ENCODE peak calls at places on chromosomes 11 and 22, in nine cellular contexts. T, Z, Y, X, N, H, L, M and Q are unnamed samples.

GRCh38 chr11:10375280-10376048 is 70.6 kb downstream of the ADM start:
- DNase-seq in T (no peak), Z (no peak), Y (peak; percentile 93), X (no peak), N (no peak), H (no peak), L (peak; percentile 91), M (no peak), Q (no peak)

GRCh38 chr11:13984616-13985474 is 22.3 kb downstream of the SPON1 start:
- DNase-seq in T (peak; percentile 31), Z (no peak), Y (peak; percentile 75), X (no peak), N (no peak), H (peak; percentile 10), L (peak; percentile 88), M (no peak), Q (peak; percentile 54)

GRCh38 chr22:20550851-20551744 is 43.7 kb downstream of the MED15 start:
- DNase-seq in T (no peak), Z (peak; percentile 59), Y (no peak), X (peak; percentile 52), N (no peak), H (no peak), L (peak; percentile 97), M (no peak), Q (peak; percentile 55)

GRCh38 chr11:131511794-131512193 is 141.4 kb downstream of the NTM start:
- DNase-seq in T (peak; percentile 43), Z (peak; percentile 72), Y (peak; percentile 67), X (peak; percentile 91), N (no peak), H (peak; percentile 48), L (peak; percentile 28), M (peak; percentile 88), Q (peak; percentile 64)

GRCh38 chr22:25564979-25565677 is 653 bp downstream of the GRK3 start:
- DNase-seq in T (peak; percentile 73), Z (peak; percentile 64), Y (no peak), X (peak; percentile 91), N (no peak), H (peak; percentile 39), L (peak; percentile 42), M (no peak), Q (peak; percentile 27)

GRCh38 chr11:106697058-106697457 is 321.2 kb downstream of the GUCY1A2 start:
- DNase-seq in T (no peak), Z (no peak), Y (peak; percentile 50), X (no peak), N (no peak), H (no peak), L (peak; percentile 79), M (no peak), Q (peak; percentile 4)

GRCh38 chr22:49678137-49678841 is 149.4 kb downstream of the BRD1 start:
- DNase-seq in T (no peak), Z (no peak), Y (no peak), X (no peak), N (no peak), H (no peak), L (no peak), M (no peak), Q (no peak)

GRCh38 chr11:86809561-86809960 is 9.2 kb downstream of the PRSS23 start:
- DNase-seq in T (no peak), Z (no peak), Y (no peak), X (no peak), N (no peak), H (no peak), L (no peak), M (no peak), Q (no peak)

GRCh38 chr22:31898406-31898805 is 45.9 kb upstream of the YWHAH start:
- DNase-seq in T (no peak), Z (no peak), Y (no peak), X (no peak), N (no peak), H (no peak), L (no peak), M (no peak), Q (no peak)

GRCh38 chr11:62392944-62393628 is 25.7 kb upstream of the SCGB1A1 start:
- DNase-seq in T (no peak), Z (no peak), Y (peak; percentile 93), X (no peak), N (peak; percentile 43), H (peak; percentile 55), L (peak; percentile 9), M (peak; percentile 62), Q (peak; percentile 51)

GRCh38 chr11:66328307-66329144 is 7.7 kb downstream of the RIN1 start:
- DNase-seq in T (peak; percentile 93), Z (peak; percentile 86), Y (peak; percentile 88), X (peak; percentile 91), N (peak; percentile 54), H (peak; percentile 88), L (peak; percentile 86), M (peak; percentile 63), Q (peak; percentile 83)

DNA sequence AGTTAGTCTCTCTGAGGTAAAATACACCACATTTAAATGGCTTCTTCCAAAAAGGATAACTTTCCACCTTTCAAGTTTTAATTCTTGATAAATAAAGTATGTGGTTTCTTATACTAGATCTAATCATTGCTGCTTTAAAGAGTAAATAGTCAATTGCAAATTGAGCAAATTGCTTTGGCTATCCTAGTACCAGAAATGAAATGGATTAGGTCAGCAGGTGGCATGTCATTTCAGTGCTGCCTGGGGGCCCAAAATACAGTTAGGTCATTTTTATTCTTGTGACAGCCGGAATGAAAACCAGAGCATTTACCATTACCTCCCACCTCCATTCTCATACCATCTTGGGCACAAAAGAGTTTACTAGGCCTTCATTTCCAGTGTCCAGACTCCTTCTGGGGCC is 70.2 kb downstream of the PHF21A start:
- DNase-seq in T (peak; percentile 22), Z (no peak), Y (no peak), X (no peak), N (no peak), H (no peak), L (no peak), M (no peak), Q (no peak)
- H3K4me1 ChIP-seq in T (peaks cover 21% of the 10 kb centered on the region), Z (peaks cover 82% of the 10 kb centered on the region), Y (peaks cover 16% of the 10 kb centered on the region), X (peaks cover 60% of the 10 kb centered on the region), N (no peaks in the 10 kb centered on the region), H (no peaks in the 10 kb centered on the region), L (peaks cover 38% of the 10 kb centered on the region), M (no peaks in the 10 kb centered on the region), Q (peaks cover 24% of the 10 kb centered on the region)

GRCh38 chr11:69840371-69841169 is 21.4 kb upstream of the FGF3 start:
- DNase-seq in T (no peak), Z (peak; percentile 48), Y (peak; percentile 79), X (no peak), N (peak; percentile 76), H (no peak), L (no peak), M (no peak), Q (no peak)
- TF ChIP-seq EZH2phosphoT487 in T (no peak), Z (no peak), Y (no peak), X (no peak), N (no peak), H (no peak), L (no peak), M (no peak), Q (no peak)

GRCh38 chr11:1012291-1012690 is 24.2 kb downstream of the MUC6 start:
- DNase-seq in T (no peak), Z (no peak), Y (no peak), X (no peak), N (no peak), H (no peak), L (no peak), M (no peak), Q (no peak)

GRCh38 chr11:1011320-1011698 is 25.2 kb downstream of the MUC6 start:
- DNase-seq in T (no peak), Z (no peak), Y (no peak), X (no peak), N (no peak), H (no peak), L (no peak), M (no peak), Q (no peak)

GRCh38 chr11:1009371-1009770 is 27.1 kb downstream of the MUC6 start:
- DNase-seq in T (no peak), Z (no peak), Y (no peak), X (no peak), N (no peak), H (no peak), L (no peak), M (no peak), Q (no peak)

GRCh38 chr11:1010006-1010405 is 26.5 kb downstream of the MUC6 start:
- DNase-seq in T (no peak), Z (no peak), Y (no peak), X (no peak), N (no peak), H (no peak), L (no peak), M (no peak), Q (no peak)

GRCh38 chr11:1010551-1011319 is 25.8 kb downstream of the MUC6 start:
- DNase-seq in T (no peak), Z (no peak), Y (no peak), X (no peak), N (no peak), H (no peak), L (no peak), M (no peak), Q (no peak)
- H3K36me3 ChIP-seq in T (peaks cover 5% of the 10 kb centered on the region), Z (no peaks in the 10 kb centered on the region), Y (peaks cover 9% of the 10 kb centered on the region), X (no peaks in the 10 kb centered on the region), N (peaks cover 6% of the 10 kb centered on the region), H (peaks cover 11% of the 10 kb centered on the region), L (no peaks in the 10 kb centered on the region), M (no peaks in the 10 kb centered on the region), Q (no peaks in the 10 kb centered on the region)

GRCh38 chr11:110299006-110299785 is 2.8 kb upstream of the RDX start:
- DNase-seq in T (no peak), Z (no peak), Y (no peak), X (no peak), N (no peak), H (no peak), L (no peak), M (no peak), Q (no peak)

GRCh38 chr11:110297082-110297725 is 790 bp upstream of the RDX start:
- DNase-seq in T (no peak), Z (no peak), Y (peak; percentile 80), X (no peak), N (no peak), H (no peak), L (peak; percentile 79), M (peak; percentile 7), Q (no peak)

GRCh38 chr11:110296226-110297081 is at the start of gene RDX:
- DNase-seq in T (peak; percentile 97), Z (peak; percentile 94), Y (peak; percentile 88), X (peak; percentile 91), N (peak; percentile 67), H (peak; percentile 80), L (peak; percentile 94), M (peak; percentile 77), Q (peak; percentile 90)

GRCh38 chr11:110298298-110298765 is 1.9 kb upstream of the RDX start:
- DNase-seq in T (no peak), Z (no peak), Y (peak; percentile 73), X (no peak), N (no peak), H (no peak), L (no peak), M (no peak), Q (peak; percentile 22)

DNA sequence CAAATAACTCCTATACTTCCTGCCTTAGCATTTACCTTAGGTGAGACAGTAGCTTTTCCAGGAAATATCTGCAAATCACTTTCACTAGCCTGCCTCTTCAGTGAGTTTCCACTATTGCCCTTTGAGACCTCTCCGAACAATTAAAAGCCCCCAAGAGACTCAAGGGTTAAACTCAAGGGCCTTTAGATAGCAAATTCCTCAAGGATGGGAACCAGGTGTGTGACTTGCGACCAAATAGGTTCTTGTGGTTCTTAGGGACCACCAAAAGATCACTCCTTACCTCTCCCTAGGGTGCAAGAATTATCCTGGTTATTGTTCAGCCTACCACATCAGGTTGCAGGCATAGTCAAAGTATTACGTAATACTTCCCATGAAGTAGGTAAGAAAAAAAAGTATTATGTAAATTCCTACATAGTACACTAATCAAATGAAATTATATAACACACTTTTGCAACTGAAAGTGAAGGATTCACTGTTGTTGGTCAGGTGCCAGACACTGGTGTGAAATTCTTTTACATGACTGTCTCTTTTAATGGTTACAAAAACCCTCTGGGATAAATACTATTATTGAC is 1.4 kb upstream of the RDX start:
- DNase-seq in T (no peak), Z (no peak), Y (peak; percentile 48), X (peak; percentile 43), N (no peak), H (no peak), L (peak; percentile 40), M (no peak), Q (peak; percentile 16)
- H3K4me1 ChIP-seq in T (peaks cover 34% of the 10 kb centered on the region), Z (peaks cover 29% of the 10 kb centered on the region), Y (peaks cover 49% of the 10 kb centered on the region), X (peaks cover 21% of the 10 kb centered on the region), N (peaks cover 39% of the 10 kb centered on the region), H (peaks cover 9% of the 10 kb centered on the region), L (peaks cover 35% of the 10 kb centered on the region), M (peaks cover 12% of the 10 kb centered on the region), Q (peaks cover 34% of the 10 kb centered on the region)